ENCODE peak calls at places on chromosome 15, in seven cellular contexts. One of them, this sample, is unnamed.

GRCh38 chr15:25169318-25169717 is 214.5 kb downstream of the SNRPN start:
- DNase-seq in lung: no peak
- DNase-seq in AG10803: no peak
- DNase-seq in WERI-Rb-1: peak
- DNase-seq in cardiac muscle cell: no peak
- DNase-seq in left lung: peak
- DNase-seq in lower lobe of right lung: no peak
- DNase-seq in this sample: no peak

GRCh38 chr15:90902656-90902995 is 476 bp upstream of the MAN2A2 start:
- DNase-seq in lung: no peak
- DNase-seq in AG10803: no peak
- DNase-seq in left lung: no peak
- DNase-seq in lower lobe of right lung: no peak
- DNase-seq in cardiac muscle cell: no peak
- DNase-seq in WERI-Rb-1: no peak
- DNase-seq in this sample: no peak

GRCh38 chr15:39579487-39580116 is 1.3 kb upstream of the THBS1 start:
- DNase-seq in cardiac muscle cell: peak
- DNase-seq in WERI-Rb-1: no peak
- DNase-seq in lung: peak
- DNase-seq in left lung: peak
- DNase-seq in AG10803: peak
- DNase-seq in lower lobe of right lung: peak
- DNase-seq in this sample: peak

GRCh38 chr15:69869881-69870465 is 227.7 kb downstream of the TLE3 start:
- DNase-seq in cardiac muscle cell: peak
- DNase-seq in lung: no peak
- DNase-seq in left lung: no peak
- DNase-seq in AG10803: no peak
- DNase-seq in WERI-Rb-1: no peak
- DNase-seq in lower lobe of right lung: no peak
- DNase-seq in this sample: no peak

GRCh38 chr15:50908209-50909043 is at the start of gene AP4E1:
- DNase-seq in WERI-Rb-1: peak
- DNase-seq in cardiac muscle cell: peak
- DNase-seq in left lung: peak
- DNase-seq in lung: peak
- DNase-seq in AG10803: peak
- DNase-seq in lower lobe of right lung: peak
- DNase-seq in this sample: peak

GRCh38 chr15:66024998-66025397 is 155.7 kb downstream of the RAB11A start:
- DNase-seq in lung: no peak
- DNase-seq in lower lobe of right lung: no peak
- DNase-seq in WERI-Rb-1: no peak
- DNase-seq in AG10803: peak
- DNase-seq in left lung: no peak
- DNase-seq in cardiac muscle cell: peak
- DNase-seq in this sample: peak

GRCh38 chr15:71921191-71921590 is 110.8 kb downstream of the NR2E3 start:
- DNase-seq in lung: no peak
- DNase-seq in WERI-Rb-1: no peak
- DNase-seq in cardiac muscle cell: no peak
- DNase-seq in left lung: no peak
- DNase-seq in AG10803: no peak
- DNase-seq in lower lobe of right lung: no peak
- DNase-seq in this sample: peak

GRCh38 chr15:76987896-76988860 is 6.7 kb upstream of the PSTPIP1 start:
- DNase-seq in lung: no peak
- DNase-seq in lower lobe of right lung: peak
- DNase-seq in AG10803: no peak
- DNase-seq in cardiac muscle cell: no peak
- DNase-seq in WERI-Rb-1: no peak
- DNase-seq in left lung: peak
- DNase-seq in this sample: peak

GRCh38 chr15:68401496-68402431 is 30.2 kb downstream of the ITGA11 start:
- DNase-seq in cardiac muscle cell: no peak
- DNase-seq in AG10803: no peak
- DNase-seq in lower lobe of right lung: no peak
- DNase-seq in WERI-Rb-1: no peak
- DNase-seq in left lung: no peak
- DNase-seq in lung: no peak
- DNase-seq in this sample: no peak

GRCh38 chr15:77644543-77645247 is 12.0 kb upstream of the LINGO1 start:
- DNase-seq in cardiac muscle cell: no peak
- DNase-seq in AG10803: no peak
- DNase-seq in lung: no peak
- DNase-seq in WERI-Rb-1: no peak
- DNase-seq in lower lobe of right lung: no peak
- DNase-seq in left lung: no peak
- DNase-seq in this sample: no peak

GRCh38 chr15:33506781-33507180 is 196.0 kb downstream of the RYR3 start:
- DNase-seq in cardiac muscle cell: no peak
- DNase-seq in lung: no peak
- DNase-seq in left lung: no peak
- DNase-seq in AG10803: peak
- DNase-seq in lower lobe of right lung: no peak
- DNase-seq in WERI-Rb-1: no peak
- DNase-seq in this sample: peak

GRCh38 chr15:67531379-67532059 is 10.6 kb downstream of the C15orf61 start:
- DNase-seq in cardiac muscle cell: peak
- DNase-seq in WERI-Rb-1: no peak
- DNase-seq in lung: no peak
- DNase-seq in lower lobe of right lung: no peak
- DNase-seq in left lung: no peak
- DNase-seq in AG10803: peak
- DNase-seq in this sample: peak

GRCh38 chr15:53446376-53446775 is 313.1 kb downstream of the WDR72 start:
- DNase-seq in lung: no peak
- DNase-seq in AG10803: no peak
- DNase-seq in cardiac muscle cell: no peak
- DNase-seq in left lung: no peak
- DNase-seq in WERI-Rb-1: no peak
- DNase-seq in lower lobe of right lung: no peak
- DNase-seq in this sample: no peak

GRCh38 chr15:89127054-89127702 is 38.9 kb downstream of the ABHD2 start:
- DNase-seq in lung: no peak
- DNase-seq in cardiac muscle cell: no peak
- DNase-seq in AG10803: no peak
- DNase-seq in left lung: no peak
- DNase-seq in lower lobe of right lung: no peak
- DNase-seq in WERI-Rb-1: peak
- DNase-seq in this sample: peak

GRCh38 chr15:90478981-90479481 is 50.7 kb upstream of the CRTC3 start:
- DNase-seq in lower lobe of right lung: no peak
- DNase-seq in left lung: no peak
- DNase-seq in WERI-Rb-1: no peak
- DNase-seq in lung: no peak
- DNase-seq in AG10803: no peak
- DNase-seq in cardiac muscle cell: no peak
- DNase-seq in this sample: no peak

GRCh38 chr15:66647358-66647757 is 54.7 kb upstream of the SMAD6 start:
- DNase-seq in AG10803: no peak
- DNase-seq in WERI-Rb-1: no peak
- DNase-seq in lung: no peak
- DNase-seq in left lung: no peak
- DNase-seq in lower lobe of right lung: no peak
- DNase-seq in cardiac muscle cell: peak
- DNase-seq in this sample: no peak

GRCh38 chr15:98548172-98548971 is 100.0 kb upstream of the IGF1R start:
- DNase-seq in lower lobe of right lung: peak
- DNase-seq in AG10803: peak
- DNase-seq in cardiac muscle cell: peak
- DNase-seq in left lung: peak
- DNase-seq in lung: peak
- DNase-seq in WERI-Rb-1: no peak
- DNase-seq in this sample: peak
- TF ChIP-seq CTCF in lower lobe of right lung: peak
- TF ChIP-seq CTCF in AG10803: peak
- TF ChIP-seq CTCF in cardiac muscle cell: peak
- TF ChIP-seq CTCF in left lung: no peak
- TF ChIP-seq CTCF in lung: no peak
- TF ChIP-seq CTCF in WERI-Rb-1: no peak
- TF ChIP-seq CTCF in this sample: peak

GRCh38 chr15:86079491-86080266 is at the start of gene AGBL1:
- DNase-seq in AG10803: no peak
- DNase-seq in left lung: peak
- DNase-seq in WERI-Rb-1: peak
- DNase-seq in lung: peak
- DNase-seq in lower lobe of right lung: peak
- DNase-seq in cardiac muscle cell: no peak
- DNase-seq in this sample: no peak
- H3K4me3 ChIP-seq in AG10803: no peak
- H3K4me3 ChIP-seq in left lung: no peak
- H3K4me3 ChIP-seq in WERI-Rb-1: no peak
- H3K4me3 ChIP-seq in lung: no peak
- H3K4me3 ChIP-seq in lower lobe of right lung: peak
- H3K4me3 ChIP-seq in cardiac muscle cell: no peak
- H3K4me3 ChIP-seq in this sample: no peak

DNA sequence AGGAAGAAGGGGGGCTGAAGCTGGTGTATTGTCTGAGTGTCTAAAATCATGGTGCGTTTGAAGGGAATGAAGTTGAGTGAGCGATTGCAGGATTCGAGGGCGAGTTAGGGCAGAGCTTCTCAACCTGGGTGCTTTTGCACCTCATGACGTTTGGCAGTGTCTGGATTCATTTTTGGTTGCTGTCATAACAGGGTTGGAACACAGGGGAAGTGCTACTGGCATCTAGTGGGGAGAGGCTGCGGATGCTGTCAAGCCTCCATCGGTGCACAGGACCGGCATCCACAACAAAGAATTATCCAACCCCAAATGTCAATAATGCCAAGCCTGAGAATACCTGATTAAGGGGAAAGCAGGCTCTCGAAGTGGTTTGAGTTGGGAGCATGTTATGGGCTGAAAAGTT is 120.0 kb downstream of the SLCO3A1 start:
- DNase-seq in left lung: no peak
- DNase-seq in cardiac muscle cell: no peak
- DNase-seq in WERI-Rb-1: no peak
- DNase-seq in lung: no peak
- DNase-seq in lower lobe of right lung: no peak
- DNase-seq in AG10803: no peak
- DNase-seq in this sample: no peak
- TF ChIP-seq CTCF in left lung: no peak
- TF ChIP-seq CTCF in cardiac muscle cell: peak
- TF ChIP-seq CTCF in WERI-Rb-1: no peak
- TF ChIP-seq CTCF in lung: no peak
- TF ChIP-seq CTCF in lower lobe of right lung: no peak
- TF ChIP-seq CTCF in AG10803: no peak
- TF ChIP-seq CTCF in this sample: no peak

GRCh38 chr15:74240897-74241614 is 4.9 kb downstream of the CCDC33 start:
- DNase-seq in lung: no peak
- DNase-seq in cardiac muscle cell: no peak
- DNase-seq in WERI-Rb-1: no peak
- DNase-seq in left lung: no peak
- DNase-seq in AG10803: no peak
- DNase-seq in lower lobe of right lung: no peak
- DNase-seq in this sample: no peak

GRCh38 chr15:74243431-74243830 is 7.3 kb downstream of the CCDC33 start:
- DNase-seq in AG10803: no peak
- DNase-seq in WERI-Rb-1: peak
- DNase-seq in left lung: no peak
- DNase-seq in lung: no peak
- DNase-seq in cardiac muscle cell: no peak
- DNase-seq in lower lobe of right lung: no peak
- DNase-seq in this sample: no peak

GRCh38 chr15:74244818-74245341 is 8.8 kb downstream of the CCDC33 start:
- DNase-seq in lower lobe of right lung: no peak
- DNase-seq in lung: no peak
- DNase-seq in WERI-Rb-1: no peak
- DNase-seq in AG10803: no peak
- DNase-seq in cardiac muscle cell: no peak
- DNase-seq in left lung: no peak
- DNase-seq in this sample: no peak

GRCh38 chr15:74242296-74242929 is 6.3 kb downstream of the CCDC33 start:
- DNase-seq in lung: no peak
- DNase-seq in AG10803: peak
- DNase-seq in cardiac muscle cell: peak
- DNase-seq in WERI-Rb-1: peak
- DNase-seq in lower lobe of right lung: no peak
- DNase-seq in left lung: no peak
- DNase-seq in this sample: peak

GRCh38 chr15:74245342-74245931 is 9.3 kb downstream of the CCDC33 start:
- DNase-seq in WERI-Rb-1: peak
- DNase-seq in cardiac muscle cell: no peak
- DNase-seq in lower lobe of right lung: no peak
- DNase-seq in left lung: no peak
- DNase-seq in lung: no peak
- DNase-seq in AG10803: no peak
- DNase-seq in this sample: no peak
- H3K4me3 ChIP-seq in WERI-Rb-1: peak
- H3K4me3 ChIP-seq in cardiac muscle cell: peak
- H3K4me3 ChIP-seq in lower lobe of right lung: no peak
- H3K4me3 ChIP-seq in left lung: no peak
- H3K4me3 ChIP-seq in lung: no peak
- H3K4me3 ChIP-seq in AG10803: no peak
- H3K4me3 ChIP-seq in this sample: no peak

DNA sequence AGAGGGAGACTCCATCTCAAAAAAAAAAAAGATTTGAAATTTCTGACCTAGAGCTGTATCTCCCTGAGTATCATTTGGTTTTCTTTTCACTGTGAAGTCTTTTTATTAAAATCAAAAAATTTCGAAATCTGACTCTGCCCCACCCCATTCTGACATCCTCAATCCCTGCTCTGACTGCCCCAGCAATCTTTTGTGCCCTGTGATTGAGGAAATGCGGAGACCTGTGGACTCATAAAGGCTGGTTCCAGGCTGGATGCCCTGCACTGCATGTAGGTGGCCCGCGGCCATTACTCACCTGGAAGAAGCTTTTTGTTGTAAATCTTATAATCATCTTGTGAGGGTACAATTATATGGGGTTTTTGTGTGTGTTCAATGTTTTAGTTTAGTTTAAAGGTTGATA is 147.3 kb upstream of the SEMA6D start:
- DNase-seq in left lung: no peak
- DNase-seq in lower lobe of right lung: no peak
- DNase-seq in lung: no peak
- DNase-seq in cardiac muscle cell: no peak
- DNase-seq in WERI-Rb-1: no peak
- DNase-seq in AG10803: no peak
- DNase-seq in this sample: no peak
- TF ChIP-seq CTCF in left lung: no peak
- TF ChIP-seq CTCF in lower lobe of right lung: no peak
- TF ChIP-seq CTCF in lung: no peak
- TF ChIP-seq CTCF in cardiac muscle cell: no peak
- TF ChIP-seq CTCF in WERI-Rb-1: no peak
- TF ChIP-seq CTCF in AG10803: no peak
- TF ChIP-seq CTCF in this sample: no peak

This sample was measured in fibroblast of mammary gland.